ENCODE peak calls at places on chromosomes 4 and X, in four cellular contexts. J, P, O and Q are unnamed samples.

GRCh38 chr4:154492288-154492687 is 689 bp upstream of the DCHS2 start:
- DNase-seq in J (no peak), P (peak), O (no peak), Q (peak)

GRCh38 chr4:144967161-144967560 is 130.8 kb downstream of the ANAPC10 start:
- DNase-seq in J (no peak), P (no peak), O (no peak), Q (no peak)

GRCh38 chr4:150257338-150257737 is 179.1 kb downstream of the DCLK2 start:
- DNase-seq in J (no peak), P (no peak), O (no peak), Q (no peak)

GRCh38 chrX:118499295-118499694 is 3.7 kb downstream of the DOCK11 start:
- DNase-seq in J (peak), P (peak), O (no peak), Q (no peak)

GRCh38 chr4:26542996-26543395 is 40.9 kb upstream of the TBC1D19 start:
- DNase-seq in J (no peak), P (no peak), O (peak), Q (no peak)

GRCh38 chrX:72368796-72369195 is 63.1 kb upstream of the CITED1 start:
- DNase-seq in J (no peak), P (no peak), O (no peak), Q (no peak)

GRCh38 chr4:42787071-42787463 is 105.4 kb upstream of the GRXCR1 start:
- DNase-seq in J (no peak), P (no peak), O (no peak), Q (no peak)

GRCh38 chr4:187321741-187322140 is 598.1 kb upstream of the FAT1 start:
- DNase-seq in J (no peak), P (no peak), O (no peak), Q (no peak)

GRCh38 chr4:154124539-154125255 is 335.8 kb upstream of the SFRP2 start:
- DNase-seq in J (no peak), P (no peak), O (peak), Q (no peak)

GRCh38 chr4:10625130-10625529 is 59.4 kb downstream of the CLNK start:
- DNase-seq in J (no peak), P (no peak), O (no peak), Q (no peak)

GRCh38 chr4:80125252-80126177 is 52.5 kb upstream of the ANTXR2 start:
- DNase-seq in J (no peak), P (no peak), O (peak), Q (no peak)

GRCh38 chr4:3416821-3417221 is 24.9 kb upstream of the HGFAC start:
- DNase-seq in J (no peak), P (peak), O (no peak), Q (no peak)

GRCh38 chrX:86348669-86349068 is 200.4 kb downstream of the DACH2 start:
- DNase-seq in J (peak), P (peak), O (no peak), Q (no peak)

GRCh38 chrX:96464880-96465558 is 219.6 kb upstream of the DIAPH2 start:
- DNase-seq in J (no peak), P (no peak), O (no peak), Q (no peak)

GRCh38 chrX:10173331-10173900 is 16.6 kb downstream of the CLCN4 start:
- DNase-seq in J (peak), P (peak), O (peak), Q (peak)

GRCh38 chrX:55767100-55767499 is 49.6 kb downstream of the RRAGB start:
- DNase-seq in J (no peak), P (no peak), O (no peak), Q (no peak)

GRCh38 chrX:130170752-130171445 is 863 bp upstream of the RAB33A start:
- DNase-seq in J (peak), P (peak), O (peak), Q (peak)

GRCh38 chr4:156608651-156609050 is 362.9 kb downstream of the PDGFC start:
- DNase-seq in J (no peak), P (no peak), O (no peak), Q (no peak)

GRCh38 chr4:126106658-126107057 is 791.9 kb downstream of the FAT4 start:
- DNase-seq in J (peak), P (peak), O (no peak), Q (no peak)

GRCh38 chr4:105122334-105122733 is 24.3 kb upstream of the TET2 start:
- DNase-seq in J (no peak), P (peak), O (no peak), Q (peak)

GRCh38 chrX:37918168-37918567 is 70.8 kb upstream of the DYNLT3 start:
- DNase-seq in J (no peak), P (no peak), O (no peak), Q (no peak)

GRCh38 chr4:5142726-5143125 is 91.4 kb downstream of the STK32B start:
- DNase-seq in J (peak), P (peak), O (peak), Q (peak)

GRCh38 chr4:111434581-111434980 is 710.7 kb upstream of the FAM241A start:
- DNase-seq in J (no peak), P (no peak), O (no peak), Q (no peak)

GRCh38 chrX:38484607-38485498 is 76.5 kb upstream of the TSPAN7 start:
- DNase-seq in J (no peak), P (no peak), O (no peak), Q (no peak)

GRCh38 chrX:154799554-154800348 is 5.5 kb downstream of the MPP1 start:
- DNase-seq in J (no peak), P (no peak), O (peak), Q (peak)

GRCh38 chrX:24207826-24208225 is 58.3 kb downstream of the ZFX start:
- DNase-seq in J (no peak), P (no peak), O (no peak), Q (no peak)

GRCh38 chr4:133997440-133997839 is 204.1 kb downstream of the PABPC4L start:
- DNase-seq in J (no peak), P (no peak), O (peak), Q (no peak)

GRCh38 chr4:157220026-157220881 is at the start of gene GRIA2:
- DNase-seq in J (peak), P (peak), O (peak), Q (peak)

GRCh38 chrX:119391279-119391678 is 7.9 kb upstream of the SLC25A43 start:
- DNase-seq in J (no peak), P (no peak), O (peak), Q (no peak)

GRCh38 chr4:179867300-179867878 is 2375.8 kb upstream of the TENM3 start:
- DNase-seq in J (peak), P (peak), O (peak), Q (peak)

GRCh38 chrX:136246201-136246600 is 5.0 kb downstream of the MAP7D3 start:
- DNase-seq in J (no peak), P (no peak), O (no peak), Q (no peak)

GRCh38 chrX:136255543-136255942 is 4.3 kb upstream of the MAP7D3 start:
- DNase-seq in J (no peak), P (no peak), O (no peak), Q (no peak)

GRCh38 chrX:136251042-136251991 is at the start of gene MAP7D3:
- DNase-seq in J (peak), P (peak), O (peak), Q (peak)

GRCh38 chrX:136250191-136251041 is 784 bp downstream of the MAP7D3 start:
- DNase-seq in J (peak), P (no peak), O (peak), Q (no peak)
- H3K18ac ChIP-seq in J (no peak), P (no peak), O (peak), Q (no peak)

DNA sequence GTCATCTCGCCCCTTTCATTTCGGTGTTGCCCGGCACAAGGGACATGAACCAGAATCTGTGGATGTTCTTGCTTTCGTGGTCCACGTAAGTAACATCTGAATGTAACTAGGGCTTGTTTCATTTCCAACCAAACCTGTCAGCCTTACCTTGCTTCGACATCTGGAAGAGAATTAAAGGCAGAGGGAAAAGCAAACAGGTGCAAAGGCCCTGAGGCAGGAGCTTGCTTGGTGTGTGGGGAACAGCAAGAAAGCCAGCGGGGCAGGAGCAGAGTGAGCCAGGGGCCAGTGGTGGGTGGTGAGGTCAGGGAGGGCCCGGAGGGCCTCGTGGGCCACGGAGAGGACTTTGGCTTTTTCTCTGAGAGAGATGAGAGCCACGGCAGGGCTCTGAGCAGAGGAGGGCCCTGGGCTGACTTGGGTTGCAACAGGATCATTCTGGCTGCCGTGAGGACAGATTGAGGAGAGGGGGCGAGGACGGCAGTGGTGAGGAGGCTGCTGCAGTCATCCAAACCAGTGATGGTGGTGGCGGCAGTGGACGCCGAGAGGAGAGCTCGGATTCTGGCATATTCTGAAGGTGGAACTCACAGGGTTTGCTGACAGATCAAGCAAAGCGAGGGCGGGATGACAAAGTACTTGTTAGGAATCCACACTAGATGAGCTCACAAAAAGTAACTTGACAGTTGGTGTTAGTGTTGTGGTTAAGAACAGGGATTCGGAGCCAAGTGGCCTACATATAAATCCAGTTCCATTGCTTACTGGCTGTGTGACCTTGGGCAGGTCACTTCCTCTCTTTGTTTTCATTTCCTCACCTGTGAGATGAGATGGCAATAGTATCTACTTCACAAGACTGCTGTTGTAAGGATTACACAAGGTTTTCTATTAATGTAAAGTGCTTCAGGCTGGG is 6.8 kb upstream of the WDR13 start:
- DNase-seq in J (no peak), P (no peak), O (peak), Q (no peak)
- H2BK12ac ChIP-seq in J (no peak), P (no peak), O (peak), Q (no peak)

DNA sequence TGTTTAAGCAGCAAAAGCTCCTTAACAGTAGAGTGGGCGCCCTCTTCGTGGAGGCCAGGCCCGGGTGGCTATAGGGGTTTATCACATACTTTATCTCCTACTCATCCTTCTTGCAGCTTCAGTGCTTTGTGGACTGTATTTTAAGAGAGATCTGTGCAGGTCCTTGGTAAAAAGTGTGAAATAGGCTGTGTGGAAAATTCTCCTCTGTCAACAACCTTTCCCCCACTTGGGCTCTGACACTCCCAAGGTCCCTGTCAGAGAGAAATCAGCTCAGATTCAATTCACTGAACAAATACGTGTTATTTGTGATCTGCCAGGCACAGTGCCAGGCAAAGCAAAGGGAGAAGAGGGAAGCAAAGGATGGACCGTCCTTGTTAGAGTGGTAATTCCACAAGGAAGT is 214.3 kb upstream of the PPARGC1A start:
- DNase-seq in J (no peak), P (no peak), O (peak), Q (no peak)
- H2AFZ ChIP-seq in J (no peak), P (no peak), O (no peak), Q (no peak)

GRCh38 chr4:168859888-168860694 is 150.0 kb downstream of the CBR4 start:
- DNase-seq in J (no peak), P (no peak), O (no peak), Q (no peak)

GRCh38 chr4:168859100-168859499 is 151.0 kb downstream of the CBR4 start:
- DNase-seq in J (no peak), P (no peak), O (no peak), Q (no peak)

GRCh38 chr4:168856312-168856711 is 153.7 kb downstream of the CBR4 start:
- DNase-seq in J (no peak), P (no peak), O (peak), Q (no peak)

GRCh38 chr4:168857009-168857408 is 153.0 kb downstream of the CBR4 start:
- DNase-seq in J (no peak), P (no peak), O (no peak), Q (no peak)

DNA sequence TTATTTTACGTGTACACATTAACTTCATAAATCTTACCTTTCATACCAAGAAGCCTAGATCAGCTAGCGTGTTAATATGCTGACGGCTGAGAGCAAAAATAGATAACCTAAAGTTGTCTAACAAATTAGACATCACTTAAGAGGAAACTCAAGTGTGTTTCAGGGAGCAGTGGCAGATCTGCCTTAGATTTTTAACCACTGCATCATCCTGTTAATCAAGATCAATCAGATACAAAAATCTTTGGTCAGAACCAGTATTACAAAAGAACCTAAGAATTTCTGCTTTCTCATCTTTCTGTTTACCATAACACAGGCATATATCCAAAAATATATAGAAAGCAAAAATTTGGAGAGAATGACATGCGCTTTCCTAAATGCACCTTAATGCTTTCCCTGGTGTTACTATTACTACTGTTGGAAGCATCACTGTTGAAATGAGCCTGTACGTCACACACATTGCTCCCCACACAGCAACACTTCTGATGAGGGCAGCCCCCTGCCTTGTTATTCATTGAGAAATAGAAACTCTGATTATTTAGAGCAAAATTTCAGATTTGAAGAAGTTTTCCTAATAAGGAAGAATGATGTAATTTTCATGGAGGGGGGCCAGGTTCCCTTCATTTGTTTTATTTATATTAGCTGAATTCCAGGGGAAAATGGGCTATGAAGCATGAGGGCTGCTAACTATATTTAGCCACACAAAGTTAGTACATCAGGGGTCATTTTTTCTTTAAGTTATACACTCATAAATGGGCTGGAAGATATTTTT is 152.3 kb downstream of the CBR4 start:
- DNase-seq in J (no peak), P (no peak), O (peak), Q (no peak)
- H3K18ac ChIP-seq in J (no peak), P (no peak), O (no peak), Q (no peak)

GRCh38 chr4:53602390-53602789 is 11.1 kb upstream of the LNX1 start:
- DNase-seq in J (no peak), P (no peak), O (no peak), Q (no peak)
- H2BK12ac ChIP-seq in J (no peak), P (no peak), O (peak), Q (no peak)

GRCh38 chrX:30312858-30313257 is 3.7 kb upstream of the NR0B1 start:
- DNase-seq in J (no peak), P (no peak), O (no peak), Q (no peak)

GRCh38 chrX:30308263-30309138 is 689 bp downstream of the NR0B1 start:
- DNase-seq in J (peak), P (peak), O (peak), Q (peak)

GRCh38 chrX:30307466-30307865 is 1.7 kb downstream of the NR0B1 start:
- DNase-seq in J (no peak), P (no peak), O (no peak), Q (no peak)

GRCh38 chrX:30310429-30311206 is 1.4 kb upstream of the NR0B1 start:
- DNase-seq in J (no peak), P (no peak), O (no peak), Q (no peak)

DNA sequence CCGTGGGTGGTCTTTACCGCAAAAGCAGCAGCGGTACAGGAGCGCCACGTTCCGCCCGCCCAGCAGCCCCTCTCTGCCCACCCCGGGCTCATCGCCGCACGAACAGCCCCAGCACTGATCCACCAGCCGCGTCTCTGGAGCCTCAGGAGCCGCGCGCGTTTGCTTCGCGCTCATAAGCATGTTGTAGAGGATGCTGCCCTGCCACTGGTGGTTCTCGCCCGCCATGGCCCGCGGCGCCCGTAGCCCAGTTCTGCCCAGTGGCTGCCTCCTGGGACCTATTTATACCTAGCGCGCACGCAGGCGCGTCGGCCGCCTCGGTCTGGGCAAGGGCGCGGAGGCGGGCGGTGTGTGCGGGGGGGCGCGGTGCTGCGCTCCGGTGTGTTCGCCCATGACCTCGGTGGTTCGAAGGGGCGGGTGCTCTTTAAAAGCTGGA is at the start of gene NR0B1:
- DNase-seq in J (peak), P (peak), O (peak), Q (peak)
- H2AFZ ChIP-seq in J (peak), P (no peak), O (no peak), Q (peak)